ENCODE peak calls at places on chromosomes 6 and 20, in five cellular contexts. W, T, P, K and H are unnamed samples.

GRCh38 chr6:42099340-42100028 is 42.9 kb downstream of the C6orf132 start:
- DNase-seq in K (no peak), W (peak), T (peak), P (peak), H (no peak)

GRCh38 chr6:84579404-84579803 is 185.0 kb downstream of the TBX18 start:
- DNase-seq in P (no peak), W (no peak), K (no peak), T (no peak), H (no peak)

GRCh38 chr20:60851826-60852704 is 400.0 kb upstream of the CDH4 start:
- DNase-seq in P (no peak), K (no peak), T (no peak), W (no peak), H (peak)

GRCh38 chr20:63580796-63581461 is 6.9 kb upstream of the HELZ2 start:
- DNase-seq in P (peak), K (peak), T (peak), W (peak), H (peak)

GRCh38 chr6:168968228-168968627 is 285.4 kb downstream of the THBS2 start:
- DNase-seq in W (peak), P (peak), K (no peak), T (peak), H (no peak)

GRCh38 chr20:63320041-63320511 is 27.1 kb downstream of the COL20A1 start:
- DNase-seq in P (no peak), K (no peak), T (no peak), W (no peak), H (no peak)

GRCh38 chr20:63325554-63326313 is 32.7 kb downstream of the COL20A1 start:
- DNase-seq in W (no peak), T (no peak), P (no peak), K (no peak), H (no peak)

GRCh38 chr6:73969982-73970960 is 274.3 kb downstream of the CD109 start:
- DNase-seq in P (peak), W (peak), T (peak), K (peak), H (peak)

GRCh38 chr6:96823743-96824142 is 13.5 kb downstream of the GPR63 start:
- DNase-seq in K (no peak), T (no peak), W (peak), P (no peak), H (no peak)

GRCh38 chr20:35773154-35773751 is 1.4 kb downstream of the PHF20 start:
- DNase-seq in W (peak), K (no peak), T (peak), P (peak), H (peak)

GRCh38 chr20:58017237-58017969 is 211.1 kb downstream of the ANKRD60 start:
- DNase-seq in W (peak), T (peak), P (peak), K (peak), H (no peak)

GRCh38 chr6:156420172-156420993 is 356.8 kb upstream of the ARID1B start:
- DNase-seq in W (peak), K (no peak), P (peak), T (no peak), H (no peak)

GRCh38 chr20:54257090-54257816 is 49.4 kb downstream of the PFDN4 start:
- DNase-seq in W (peak), K (peak), P (peak), T (peak), H (no peak)

GRCh38 chr20:31638317-31638716 is 605 bp downstream of the COX4I2 start:
- DNase-seq in P (no peak), T (no peak), W (no peak), K (no peak), H (no peak)

GRCh38 chr20:50187403-50188051 is 3.1 kb upstream of the CEBPB start:
- DNase-seq in T (peak), W (peak), P (peak), K (no peak), H (no peak)

GRCh38 chr6:96304997-96305396 is 216.6 kb upstream of the UFL1 start:
- DNase-seq in T (peak), P (no peak), W (no peak), K (no peak), H (no peak)

GRCh38 chr6:155328539-155329459 is 14.5 kb upstream of the TFB1M start:
- DNase-seq in K (no peak), T (peak), P (peak), W (peak), H (no peak)

GRCh38 chr6:16681260-16681873 is 79.9 kb downstream of the ATXN1 start:
- DNase-seq in T (peak), W (peak), K (peak), P (peak), H (no peak)

GRCh38 chr20:4830696-4831095 is 109.0 kb downstream of the PRND start:
- DNase-seq in T (no peak), K (no peak), P (no peak), W (no peak), H (no peak)

GRCh38 chr6:130602151-130602770 is 224.9 kb upstream of the SMLR1 start:
- DNase-seq in P (peak), K (peak), W (peak), T (peak), H (no peak)

GRCh38 chr6:121491576-121491975 is 56.1 kb downstream of the GJA1 start:
- DNase-seq in K (no peak), T (no peak), P (peak), W (peak), H (no peak)

GRCh38 chr6:35596448-35597442 is 84.0 kb upstream of the TULP1 start:
- DNase-seq in P (peak), T (peak), K (peak), W (peak), H (no peak)

GRCh38 chr6:34546551-34547321 is 9.4 kb downstream of the SPDEF start:
- DNase-seq in K (no peak), P (no peak), T (peak), W (no peak), H (no peak)

GRCh38 chr6:134028438-134028837 is 24.0 kb downstream of the SLC2A12 start:
- DNase-seq in P (no peak), K (no peak), W (no peak), T (no peak), H (no peak)

GRCh38 chr6:134026597-134026996 is 25.8 kb downstream of the SLC2A12 start:
- DNase-seq in P (peak), T (peak), W (peak), K (no peak), H (no peak)

GRCh38 chr6:134031696-134032255 is 20.6 kb downstream of the SLC2A12 start:
- DNase-seq in K (no peak), W (peak), P (peak), T (peak), H (no peak)

GRCh38 chr6:134034478-134034877 is 17.9 kb downstream of the SLC2A12 start:
- DNase-seq in K (no peak), P (no peak), W (no peak), T (no peak), H (no peak)

GRCh38 chr6:134029495-134030455 is 22.6 kb downstream of the SLC2A12 start:
- DNase-seq in K (no peak), T (peak), P (peak), W (peak), H (no peak)
- H3K4me2 ChIP-seq in K (no peak), T (no peak), P (no peak), W (no peak), H (no peak)

GRCh38 chr6:43275782-43276179 is 22.3 kb upstream of the SLC22A7 start:
- DNase-seq in W (no peak), P (no peak), T (no peak), K (no peak), H (no peak)
- H3K4me2 ChIP-seq in W (no peak), P (no peak), T (no peak), K (no peak), H (peak)

GRCh38 chr6:53794073-53794719 is 609 bp upstream of the LRRC1 start:
- DNase-seq in T (peak), K (peak), P (peak), W (peak), H (peak)
- H3K4me2 ChIP-seq in T (peak), K (peak), P (peak), W (peak), H (peak)

GRCh38 chr6:37258405-37258704 is 411 bp upstream of the TMEM217 start:
- DNase-seq in P (no peak), W (no peak), K (no peak), T (peak), H (no peak)

GRCh38 chr6:37258716-37259115 is 772 bp upstream of the TMEM217 start:
- DNase-seq in W (no peak), T (no peak), K (no peak), P (no peak), H (no peak)

GRCh38 chr6:37261198-37261597 is 3.3 kb upstream of the TMEM217 start:
- DNase-seq in K (no peak), P (no peak), T (no peak), W (no peak), H (no peak)

GRCh38 chr6:37259191-37259590 is 1.2 kb upstream of the TMEM217 start:
- DNase-seq in P (no peak), K (no peak), W (peak), T (no peak), H (no peak)

DNA sequence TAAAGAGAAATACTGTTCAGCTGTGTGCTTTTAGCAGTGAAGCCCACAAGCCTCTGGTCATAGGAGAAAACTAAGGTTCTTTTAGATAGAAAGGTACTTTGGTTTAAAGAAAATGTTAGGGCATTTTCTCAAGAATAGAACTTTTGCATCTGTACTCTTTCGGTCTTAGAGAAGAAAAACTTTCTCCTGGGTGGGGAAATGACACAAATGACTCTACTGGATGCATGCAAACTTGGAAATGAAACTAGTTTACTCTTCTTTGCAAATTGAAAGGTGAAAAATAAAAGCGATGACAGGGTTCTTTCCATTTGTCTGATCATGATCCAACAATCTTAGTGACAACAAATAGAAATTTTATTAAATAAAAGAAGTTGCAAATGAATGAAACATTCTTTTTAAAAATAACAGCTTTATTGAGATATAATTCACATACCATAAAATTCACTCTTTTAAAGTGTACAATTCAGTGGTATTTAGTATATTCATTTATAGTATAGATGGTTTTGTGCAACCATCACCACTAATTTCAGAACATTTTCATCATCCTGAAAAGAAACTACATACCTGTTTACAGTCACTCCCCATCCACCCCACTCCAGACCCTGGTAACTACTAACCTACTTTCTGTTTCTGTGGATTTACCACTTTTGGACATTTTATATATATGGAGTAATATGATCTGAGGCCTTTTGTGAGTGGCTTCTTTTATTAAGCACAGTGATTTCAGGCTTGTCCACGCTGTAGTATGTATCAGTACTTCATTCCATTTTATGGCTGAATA is 2.3 kb upstream of the TMEM217 start:
- DNase-seq in P (no peak), T (no peak), W (no peak), K (no peak), H (no peak)
- H3K4me2 ChIP-seq in P (no peak), T (peak), W (peak), K (no peak), H (peak)

GRCh38 chr6:7262037-7262461 is 51.0 kb downstream of the SSR1 start:
- DNase-seq in K (no peak), T (no peak), W (no peak), P (no peak), H (no peak)
- H3K4me2 ChIP-seq in K (peak), T (peak), W (peak), P (peak), H (no peak)

GRCh38 chr6:144352310-144352709 is 67.2 kb downstream of the UTRN start:
- DNase-seq in T (no peak), W (no peak), K (no peak), P (no peak), H (peak)
- H3K4me2 ChIP-seq in T (no peak), W (no peak), K (no peak), P (no peak), H (peak)

DNA sequence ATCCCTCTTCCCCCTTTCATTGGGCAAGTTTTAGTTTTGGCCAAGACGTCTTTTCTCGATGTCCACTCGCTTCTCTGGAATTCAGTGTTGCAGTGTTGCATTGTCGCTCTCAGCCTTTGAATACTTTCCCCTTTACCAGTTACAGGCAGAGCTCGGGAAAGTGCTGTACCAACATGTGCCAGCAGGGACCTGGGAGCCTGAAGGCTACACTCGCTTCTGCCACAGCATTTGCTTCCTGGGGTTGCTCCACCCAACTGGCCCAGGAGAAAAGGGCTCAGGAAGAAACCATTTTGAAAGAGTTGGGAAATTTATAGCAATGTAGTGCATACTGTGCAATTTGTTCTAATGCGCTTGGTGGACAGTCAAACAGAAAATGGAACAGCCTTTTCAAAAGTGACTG is 78.6 kb downstream of the LINC00237 start:
- DNase-seq in P (no peak), T (peak), K (peak), W (no peak), H (peak)
- H3K4me2 ChIP-seq in P (no peak), T (peak), K (peak), W (no peak), H (no peak)

GRCh38 chr20:417801-418342 is 9.8 kb downstream of the RBCK1 start:
- DNase-seq in P (no peak), T (no peak), W (no peak), K (no peak), H (no peak)
- H3K4me2 ChIP-seq in P (no peak), T (no peak), W (no peak), K (no peak), H (no peak)